ENCODE peak calls at places on chromosomes 4 and X, in seven cellular contexts. O, X, G, P, Z, D and C are unnamed samples.

GRCh38 chr4:73707918-73708577 is 32.3 kb upstream of the CXCL8 start:
- DNase-seq in O (no peak), X (peak; percentile 93), G (peak; percentile 54), P (no peak), Z (peak; percentile 70), D (peak; percentile 91), C (peak; percentile 55)

GRCh38 chr4:145153181-145153903 is 27.0 kb downstream of the OTUD4 start:
- DNase-seq in O (no peak), X (no peak), G (no peak), P (no peak), Z (no peak), D (no peak), C (no peak)

GRCh38 chrX:21723097-21723496 is 34.8 kb downstream of the SMPX start:
- DNase-seq in O (no peak), X (peak; percentile 10), G (no peak), P (peak; percentile 10), Z (no peak), D (peak; percentile 8), C (no peak)

GRCh38 chr4:79048878-79049277 is 109.6 kb upstream of the PAQR3 start:
- DNase-seq in O (no peak), X (no peak), G (no peak), P (no peak), Z (no peak), D (no peak), C (no peak)

GRCh38 chr4:189255636-189256035 is 685.0 kb upstream of the FRG1 start:
- DNase-seq in O (no peak), X (no peak), G (no peak), P (no peak), Z (no peak), D (no peak), C (no peak)

GRCh38 chr4:38069271-38069760 is 109.1 kb downstream of the PTTG2 start:
- DNase-seq in O (no peak), X (peak; percentile 39), G (no peak), P (peak; percentile 55), Z (no peak), D (peak; percentile 79), C (peak; percentile 64)

GRCh38 chrX:123920065-123920785 is 41.3 kb upstream of the STAG2 start:
- DNase-seq in O (no peak), X (peak; percentile 54), G (no peak), P (no peak), Z (no peak), D (peak; percentile 71), C (peak; percentile 68)

GRCh38 chr4:86338989-86339388 is 20.9 kb downstream of the MAPK10 start:
- DNase-seq in O (no peak), X (peak; percentile 97), G (no peak), P (no peak), Z (peak; percentile 59), D (peak; percentile 86), C (peak; percentile 45)

GRCh38 chr4:90328558-90328957 is 201.4 kb downstream of the CCSER1 start:
- DNase-seq in O (no peak), X (peak; percentile 46), G (peak; percentile 41), P (no peak), Z (no peak), D (peak; percentile 62), C (no peak)

GRCh38 chr4:19936471-19936870 is 315.2 kb upstream of the SLIT2 start:
- DNase-seq in O (no peak), X (peak; percentile 67), G (no peak), P (no peak), Z (no peak), D (peak; percentile 71), C (no peak)

GRCh38 chr4:73726000-73726399 is 14.4 kb upstream of the CXCL8 start:
- DNase-seq in O (no peak), X (peak; percentile 91), G (no peak), P (no peak), Z (no peak), D (peak; percentile 87), C (peak; percentile 74)

GRCh38 chr4:174580597-174580996 is 58.3 kb upstream of the HPGD start:
- DNase-seq in O (no peak), X (peak; percentile 8), G (no peak), P (no peak), Z (no peak), D (peak; percentile 28), C (no peak)

GRCh38 chr4:59374416-59374815 is 1825.7 kb upstream of the ADGRL3 start:
- DNase-seq in O (no peak), X (no peak), G (no peak), P (no peak), Z (no peak), D (no peak), C (no peak)
- TF ChIP-seq CTCF in O (no peak), X (no peak), G (no peak), P (no peak), Z (no peak), D (no peak), C (no peak)

DNA sequence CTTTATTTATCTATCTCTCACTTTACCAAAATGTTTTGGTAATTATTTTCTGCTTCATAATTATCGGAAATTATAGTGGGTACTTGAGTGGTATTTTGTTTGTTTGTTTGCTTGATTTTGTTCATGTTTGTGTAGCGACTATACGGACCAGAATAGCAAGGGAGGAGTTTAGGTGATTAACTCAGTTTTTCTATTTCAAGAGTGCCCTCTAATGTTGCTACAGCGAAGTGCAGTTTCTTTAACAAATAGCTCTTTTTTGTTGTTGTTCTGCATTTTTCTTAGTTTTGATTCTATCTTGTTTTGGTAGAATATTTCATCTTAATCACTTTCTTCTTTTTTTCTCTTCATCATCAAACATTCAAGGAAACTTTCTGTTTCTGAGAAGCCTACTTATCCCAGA is 40.8 kb upstream of the QRFPR start:
- DNase-seq in O (no peak), X (no peak), G (no peak), P (no peak), Z (no peak), D (peak; percentile 8), C (no peak)
- TF ChIP-seq CTCF in O (peak; percentile 25), X (peak; percentile 12), G (peak; percentile 70), P (peak; percentile 46), Z (no peak), D (no peak), C (no peak)

DNA sequence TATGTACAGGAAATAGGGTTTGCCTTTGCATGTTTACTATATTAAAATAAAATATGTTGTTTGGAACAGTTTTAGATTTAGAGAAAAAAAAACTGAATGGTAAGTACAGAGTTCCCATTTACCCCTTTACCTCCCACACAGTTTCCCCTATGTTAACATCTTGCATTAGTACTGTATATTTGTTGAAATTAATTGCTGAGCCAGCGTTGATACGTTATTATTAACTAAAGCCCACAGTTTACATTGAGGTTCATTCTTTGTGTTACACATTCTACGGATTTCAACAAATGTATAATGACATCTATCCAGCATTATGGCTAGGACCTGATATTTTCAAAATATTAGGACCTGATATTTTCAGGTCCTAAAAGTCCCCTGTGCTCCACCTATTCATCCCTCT is 70.7 kb downstream of the PPP3CA start:
- DNase-seq in O (no peak), X (no peak), G (no peak), P (no peak), Z (no peak), D (no peak), C (no peak)
- TF ChIP-seq CTCF in O (no peak), X (no peak), G (no peak), P (no peak), Z (no peak), D (no peak), C (no peak)

GRCh38 chr4:159899596-159899995 is 796.7 kb downstream of the RAPGEF2 start:
- DNase-seq in O (no peak), X (no peak), G (no peak), P (no peak), Z (no peak), D (no peak), C (no peak)
- TF ChIP-seq CTCF in O (no peak), X (no peak), G (no peak), P (no peak), Z (no peak), D (no peak), C (no peak)

GRCh38 chr4:146510942-146511341 is 10.8 kb downstream of the SLC10A7 start:
- DNase-seq in O (no peak), X (no peak), G (no peak), P (no peak), Z (no peak), D (no peak), C (no peak)
- TF ChIP-seq CTCF in O (no peak), X (peak; percentile 4), G (no peak), P (no peak), Z (no peak), D (no peak), C (no peak)

GRCh38 chr4:134126955-134127354 is 74.6 kb downstream of the PABPC4L start:
- DNase-seq in O (no peak), X (no peak), G (no peak), P (no peak), Z (no peak), D (no peak), C (no peak)

GRCh38 chr4:134132086-134132783 is 69.4 kb downstream of the PABPC4L start:
- DNase-seq in O (no peak), X (no peak), G (no peak), P (no peak), Z (no peak), D (no peak), C (no peak)
- TF ChIP-seq CTCF in O (no peak), X (no peak), G (no peak), P (peak; percentile 29), Z (no peak), D (no peak), C (no peak)

DNA sequence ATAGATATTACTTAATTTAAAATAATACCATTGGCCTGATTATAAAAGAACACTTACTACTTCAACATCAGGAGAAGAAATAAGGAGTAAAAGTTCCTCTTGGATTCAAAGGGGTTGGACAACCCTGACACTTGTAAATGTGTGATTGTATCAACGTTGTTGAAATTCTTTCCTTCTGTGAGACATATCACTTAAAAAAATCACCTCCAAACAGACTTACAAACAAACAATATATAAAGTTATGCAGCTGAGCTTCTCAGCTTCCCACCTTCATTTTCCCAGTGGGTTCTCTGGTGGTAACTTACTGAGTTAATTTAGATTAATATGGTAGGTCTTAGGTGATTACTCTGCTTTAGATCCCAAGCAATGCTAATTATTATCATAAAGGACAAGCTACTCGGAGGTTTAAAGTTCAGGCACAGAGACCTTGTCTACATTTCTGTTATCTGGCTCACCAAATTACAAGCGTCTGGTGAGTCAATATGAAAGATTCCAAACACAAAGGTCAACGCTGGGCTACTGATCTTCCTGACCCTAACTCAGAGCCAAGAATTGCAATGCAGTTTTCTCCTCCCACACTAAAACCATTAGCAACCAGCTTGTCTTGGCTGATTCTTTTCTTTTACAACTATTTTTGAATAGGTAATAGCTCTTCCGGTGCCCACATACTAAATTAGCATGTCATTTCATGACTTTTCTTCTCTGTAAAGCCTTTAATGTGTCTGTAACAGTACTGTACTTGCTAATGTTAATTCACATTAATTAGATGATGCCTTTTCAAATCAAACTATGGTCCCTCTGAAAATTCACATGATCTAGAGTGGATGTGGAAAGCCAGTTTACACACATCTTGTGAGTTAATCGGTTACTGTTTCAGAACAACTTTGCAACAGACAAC is 157.6 kb downstream of the RASL11B start:
- DNase-seq in O (no peak), X (peak; percentile 87), G (no peak), P (no peak), Z (no peak), D (peak; percentile 69), C (peak; percentile 68)
- TF ChIP-seq CTCF in O (no peak), X (no peak), G (no peak), P (no peak), Z (no peak), D (no peak), C (no peak)